ENCODE peak calls at places on chromosomes 2 and 18, in six cellular contexts. O, S, B, U, W and F are unnamed samples.

GRCh38 chr2:233022561-233022960 is 9.5 kb upstream of the NGEF start:
- DNase-seq in W (no peak), B (no peak), S (no peak), O (no peak), U (no peak), F (no peak)

GRCh38 chr2:193476171-193476800 is 1281.6 kb upstream of the TMEFF2 start:
- DNase-seq in B (no peak), W (no peak), U (no peak), O (no peak), S (peak; percentile 16), F (no peak)

GRCh38 chr2:220434365-220434764 is 806.9 kb downstream of the SLC4A3 start:
- DNase-seq in U (no peak), B (no peak), O (no peak), S (no peak), W (no peak), F (no peak)

GRCh38 chr2:143717532-143718168 is 588.4 kb downstream of the ARHGAP15 start:
- DNase-seq in U (no peak), S (no peak), O (no peak), B (no peak), W (no peak), F (no peak)

GRCh38 chr2:190407246-190407661 is 901 bp upstream of the MFSD6 start:
- DNase-seq in W (no peak), O (no peak), B (no peak), U (no peak), S (no peak), F (no peak)

GRCh38 chr2:229477269-229477668 is 206.2 kb upstream of the PID1 start:
- DNase-seq in B (no peak), U (no peak), S (no peak), W (no peak), O (no peak), F (no peak)

GRCh38 chr2:202187570-202187969 is 50.8 kb downstream of the SUMO1 start:
- DNase-seq in S (peak; percentile 66), B (no peak), O (no peak), U (no peak), W (no peak), F (no peak)

GRCh38 chr18:50819027-50819726 is 639 bp downstream of the MRO start:
- DNase-seq in S (peak; percentile 56), U (peak; percentile 59), W (peak; percentile 23), B (peak; percentile 20), O (no peak), F (peak; percentile 67)

GRCh38 chr18:3704556-3705162 is 254.7 kb downstream of the TGIF1 start:
- DNase-seq in B (no peak), W (no peak), O (no peak), S (no peak), U (no peak), F (no peak)

GRCh38 chr18:79480171-79480981 is 84.6 kb downstream of the NFATC1 start:
- DNase-seq in W (no peak), B (no peak), U (no peak), O (no peak), S (no peak), F (peak; percentile 63)

GRCh38 chr2:185813707-185814106 is 75.1 kb downstream of the FSIP2 start:
- DNase-seq in S (peak; percentile 86), B (no peak), W (peak; percentile 22), O (no peak), U (no peak), F (no peak)

GRCh38 chr2:102436284-102436683 is 13.3 kb downstream of the IL18RAP start:
- DNase-seq in W (no peak), S (no peak), B (no peak), U (no peak), O (no peak), F (no peak)

GRCh38 chr2:160377204-160377995 is 116.2 kb downstream of the RBMS1 start:
- DNase-seq in W (no peak), U (no peak), S (no peak), O (no peak), B (no peak), F (no peak)

GRCh38 chr2:235698504-235698903 is 204.7 kb downstream of the AGAP1 start:
- DNase-seq in O (no peak), W (no peak), B (no peak), S (no peak), U (no peak), F (no peak)

GRCh38 chr2:43484323-43484930 is 111.4 kb downstream of the THADA start:
- DNase-seq in O (no peak), W (peak; percentile 34), S (peak; percentile 85), U (no peak), B (peak; percentile 35), F (no peak)

GRCh38 chr2:197286805-197287595 is 23.6 kb downstream of the ANKRD44 start:
- DNase-seq in O (no peak), S (peak; percentile 30), B (no peak), U (peak; percentile 65), W (peak; percentile 72), F (peak; percentile 92)

GRCh38 chr2:1915746-1916145 is 171.4 kb upstream of the PXDN start:
- DNase-seq in W (no peak), B (no peak), O (no peak), S (no peak), U (no peak), F (no peak)

GRCh38 chr2:28423856-28424605 is 31.4 kb downstream of the FOSL2 start:
- DNase-seq in W (no peak), O (no peak), B (no peak), S (no peak), U (peak; percentile 48), F (peak; percentile 62)

GRCh38 chr2:158797963-158798700 is 3.0 kb downstream of the DAPL1 start:
- DNase-seq in O (no peak), B (no peak), S (no peak), U (no peak), W (no peak), F (no peak)

GRCh38 chr2:60556998-60557955 is 3.8 kb upstream of the BCL11A start:
- DNase-seq in B (no peak), U (no peak), O (no peak), W (no peak), S (no peak), F (no peak)

GRCh38 chr18:26803643-26804042 is 61.9 kb downstream of the AQP4 start:
- DNase-seq in B (no peak), U (no peak), S (no peak), O (no peak), W (no peak), F (no peak)

GRCh38 chr2:176752295-176752694 is 460.3 kb upstream of the HNRNPA3 start:
- DNase-seq in O (no peak), S (no peak), B (no peak), U (no peak), W (no peak), F (no peak)

GRCh38 chr2:10433264-10433947 is 14.7 kb downstream of the ODC1 start:
- DNase-seq in U (no peak), B (no peak), O (no peak), S (no peak), W (no peak), F (no peak)

GRCh38 chr2:119126650-119127049 is 31.9 kb downstream of the C1QL2 start:
- DNase-seq in B (peak; percentile 81), U (peak; percentile 37), S (peak; percentile 26), O (no peak), W (no peak), F (no peak)

GRCh38 chr2:6977095-6977777 is 60.0 kb downstream of the RNF144A start:
- DNase-seq in W (peak; percentile 77), U (peak; percentile 70), S (no peak), B (no peak), O (no peak), F (peak; percentile 91)

GRCh38 chr18:74273394-74273793 is 18.4 kb downstream of the CYB5A start:
- DNase-seq in W (no peak), S (no peak), O (no peak), B (no peak), U (no peak), F (no peak)

GRCh38 chr18:74275736-74276135 is 16.0 kb downstream of the CYB5A start:
- DNase-seq in S (no peak), O (no peak), W (no peak), B (no peak), U (no peak), F (no peak)

GRCh38 chr18:74271656-74272055 is 20.1 kb downstream of the CYB5A start:
- DNase-seq in W (no peak), S (no peak), B (no peak), U (no peak), O (no peak), F (no peak)

GRCh38 chr18:74276609-74277008 is 15.2 kb downstream of the CYB5A start:
- DNase-seq in W (no peak), B (no peak), S (no peak), U (no peak), O (no peak), F (no peak)

DNA sequence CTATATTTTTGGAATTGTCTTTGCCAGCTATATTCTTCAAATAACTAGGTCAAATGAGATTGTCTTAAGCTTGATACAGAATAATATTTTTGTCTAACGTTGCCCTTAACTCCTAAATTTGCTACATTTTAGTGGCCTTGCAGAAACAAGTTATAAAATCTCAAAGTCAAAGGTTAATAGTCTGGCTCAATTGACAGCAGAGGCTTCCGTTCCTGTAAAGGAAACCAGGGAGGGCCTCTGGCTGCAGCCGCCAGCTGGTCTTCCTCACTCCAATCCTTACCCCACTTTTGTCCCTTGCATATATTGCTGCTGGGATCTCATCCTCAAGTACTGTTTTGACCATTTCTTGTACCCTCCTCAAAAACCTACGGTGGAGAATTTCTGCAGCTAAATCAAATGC is 17.1 kb downstream of the CYB5A start:
- DNase-seq in U (no peak), S (no peak), B (no peak), O (no peak), W (no peak), F (no peak)
- TF ChIP-seq POLR2AphosphoS5 in U (no peak), S (no peak), B (no peak), O (no peak), W (no peak), F (no peak)

DNA sequence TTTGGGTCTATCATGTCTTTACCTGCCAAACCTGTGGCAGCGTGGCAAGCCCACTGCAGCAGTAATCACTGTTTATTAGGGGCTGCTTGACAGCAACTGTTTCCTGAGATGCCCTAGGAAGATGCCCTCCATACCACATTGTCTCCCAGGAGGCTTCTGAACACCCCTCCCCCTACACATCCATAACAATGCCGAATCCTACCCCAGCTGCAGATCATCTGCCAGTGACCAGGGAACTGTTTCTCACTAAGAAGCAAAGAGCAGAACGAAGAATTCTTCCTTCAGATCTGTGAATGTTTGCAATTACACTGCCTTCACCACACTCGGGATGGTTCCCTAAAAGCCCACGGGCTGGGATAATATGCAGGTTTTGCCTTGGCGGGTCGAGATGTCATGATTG is 127.8 kb downstream of the VIT start:
- DNase-seq in S (no peak), W (no peak), U (no peak), O (no peak), B (no peak), F (no peak)
- H3K4me3 ChIP-seq in S (no peak overlapping the region), W (no peak overlapping the region), U (no peak overlapping the region), O (no peak overlapping the region), B (no peak overlapping the region), F (no peak overlapping the region)

DNA sequence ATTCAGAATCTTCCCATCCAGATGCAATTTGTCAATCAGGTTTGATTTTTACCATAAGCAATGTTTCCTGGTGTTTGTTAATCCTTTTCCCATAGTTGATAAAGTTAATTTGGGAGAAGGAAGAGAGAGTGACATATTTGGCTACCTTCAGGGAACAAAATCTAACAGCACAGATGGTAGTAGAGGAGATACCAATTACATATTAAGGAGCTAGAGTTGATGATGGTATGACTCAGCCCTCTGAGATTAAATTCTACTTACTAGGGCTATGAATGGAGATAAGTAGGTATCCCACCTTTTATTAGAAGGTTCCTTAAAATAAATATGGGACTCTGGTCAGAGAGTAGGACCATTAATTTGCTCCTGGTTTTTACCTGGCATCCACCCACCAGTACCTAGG is 139.7 kb downstream of the EHBP1 start:
- DNase-seq in W (no peak), S (no peak), U (no peak), B (no peak), O (no peak), F (no peak)
- TF ChIP-seq POLR2A in W (no peak), S (no peak), U (no peak), B (no peak), O (no peak), F (no peak)

GRCh38 chr2:174025271-174026121 is 60.3 kb upstream of the SP3 start:
- DNase-seq in W (peak; percentile 32), S (peak; percentile 72), O (no peak), U (peak; percentile 65), B (no peak), F (peak; percentile 96)
- TF ChIP-seq POLR2AphosphoS5 in W (no peak), S (no peak), O (peak; percentile 95), U (no peak), B (no peak), F (peak; percentile 79)